ENCODE peak calls at places on chromosome 1, in six cellular contexts. N, M, V, R, J and K are unnamed samples. For H3K9me3, the result is how much of the 10 kb centered on the place peaks cover.

GRCh38 chr1:234476172-234476571 is 2.8 kb downstream of the TARBP1 start:
- DNase-seq in N (no peak), M (no peak), V (no peak), R (no peak), J (no peak), K (no peak)

GRCh38 chr1:80675469-80675868 is 1125.3 kb upstream of the ADGRL2 start:
- DNase-seq in N (no peak), M (no peak), V (no peak), R (no peak), J (no peak), K (no peak)

GRCh38 chr1:205484985-205485967 is 19.2 kb upstream of the CDK18 start:
- DNase-seq in N (peak), M (peak), V (peak), R (peak), J (peak), K (peak)

GRCh38 chr1:57894315-57894714 is 470.5 kb upstream of the DAB1 start:
- DNase-seq in N (no peak), M (no peak), V (no peak), R (no peak), J (no peak), K (no peak)

GRCh38 chr1:212341090-212341489 is 55.9 kb downstream of the PPP2R5A start:
- DNase-seq in N (no peak), M (no peak), V (no peak), R (no peak), J (no peak), K (no peak)

GRCh38 chr1:58361134-58361533 is 185.4 kb downstream of the OMA1 start:
- DNase-seq in N (no peak), M (no peak), V (no peak), R (no peak), J (no peak), K (no peak)

GRCh38 chr1:14980801-14981200 is 172.7 kb upstream of the TMEM51 start:
- DNase-seq in N (no peak), M (no peak), V (no peak), R (no peak), J (no peak), K (no peak)

GRCh38 chr1:117150316-117150715 is 28.8 kb upstream of the TRIM45 start:
- DNase-seq in N (no peak), M (no peak), V (no peak), R (no peak), J (no peak), K (no peak)

GRCh38 chr1:177848577-177848976 is 121.3 kb downstream of the SEC16B start:
- DNase-seq in N (no peak), M (no peak), V (no peak), R (no peak), J (no peak), K (no peak)

GRCh38 chr1:229339086-229339485 is 3.8 kb downstream of the CCSAP start:
- DNase-seq in N (no peak), M (no peak), V (no peak), R (no peak), J (no peak), K (no peak)

GRCh38 chr1:151970641-151971040 is 23.0 kb downstream of the S100A10 start:
- DNase-seq in N (peak), M (no peak), V (no peak), R (no peak), J (no peak), K (no peak)

GRCh38 chr1:171172471-171172870 is 12.6 kb upstream of the FMO2 start:
- DNase-seq in N (no peak), M (no peak), V (no peak), R (no peak), J (no peak), K (no peak)

GRCh38 chr1:9821710-9822109 is 2.1 kb downstream of the CLSTN1 start:
- DNase-seq in N (no peak), M (no peak), V (no peak), R (no peak), J (no peak), K (no peak)

GRCh38 chr1:32775640-32776337 is 41.4 kb downstream of the YARS1 start:
- DNase-seq in N (no peak), M (no peak), V (no peak), R (no peak), J (no peak), K (no peak)

GRCh38 chr1:68141079-68141800 is 90.8 kb upstream of the DIRAS3 start:
- DNase-seq in N (no peak), M (no peak), V (peak), R (no peak), J (no peak), K (no peak)

GRCh38 chr1:150543500-150544143 is 5.6 kb upstream of the ADAMTSL4 start:
- DNase-seq in N (peak), M (no peak), V (peak), R (no peak), J (no peak), K (no peak)

GRCh38 chr1:189764391-189765320 is 713.0 kb downstream of the BRINP3 start:
- DNase-seq in N (no peak), M (no peak), V (no peak), R (no peak), J (no peak), K (no peak)

GRCh38 chr1:58895082-58895481 is 111.2 kb upstream of the JUN start:
- DNase-seq in N (no peak), M (no peak), V (no peak), R (no peak), J (no peak), K (no peak)

GRCh38 chr1:109963864-109964263 is 20.7 kb upstream of the AHCYL1 start:
- DNase-seq in N (no peak), M (no peak), V (no peak), R (no peak), J (no peak), K (no peak)

GRCh38 chr1:179825201-179825600 is 52.4 kb downstream of the TOR1AIP2 start:
- DNase-seq in N (no peak), M (no peak), V (no peak), R (no peak), J (no peak), K (no peak)

GRCh38 chr1:40257313-40257687 is 736 bp upstream of the ZMPSTE24 start:
- DNase-seq in N (no peak), M (no peak), V (peak), R (no peak), J (no peak), K (no peak)

GRCh38 chr1:42937836-42938595 is 20.7 kb downstream of the SLC2A1 start:
- DNase-seq in N (peak), M (no peak), V (no peak), R (no peak), J (no peak), K (no peak)

DNA sequence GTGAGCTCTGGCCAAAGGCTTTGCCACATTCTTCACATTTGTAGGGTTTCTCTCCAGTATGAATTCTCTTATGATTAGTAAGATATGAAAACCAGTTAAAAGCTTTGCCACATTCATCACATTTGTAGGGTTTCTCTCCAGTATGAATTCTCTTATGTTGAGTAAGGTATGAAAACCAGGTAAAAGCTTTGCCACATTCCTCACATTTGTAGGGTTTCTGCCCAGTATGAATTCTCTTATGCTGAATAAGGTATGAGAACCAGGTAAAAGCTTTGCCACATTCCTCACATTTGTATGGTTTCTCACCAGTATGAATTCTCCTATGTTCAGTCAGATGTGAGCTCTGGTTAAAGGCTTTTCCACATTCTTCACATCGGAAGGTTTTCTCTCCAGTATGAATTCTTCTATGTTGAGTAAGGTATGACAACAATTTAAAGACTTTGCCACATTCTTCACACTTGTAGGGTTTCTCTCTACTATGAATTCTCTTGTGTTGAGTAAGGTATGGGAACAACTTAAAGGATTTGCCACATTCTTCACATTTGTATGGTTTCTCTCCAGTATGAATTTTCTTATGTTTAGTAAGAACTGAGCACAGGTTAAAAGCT is 20.7 kb downstream of the ZNF695 start:
- DNase-seq in N (no peak), M (no peak), V (no peak), R (no peak), J (no peak), K (no peak)
- H3K9me3 ChIP-seq in N (half or more), M (under half), V (under half), R (half or more), J (under half), K (under half)

GRCh38 chr1:12183095-12183794 is 16.5 kb downstream of the TNFRSF1B start:
- DNase-seq in N (no peak), M (no peak), V (no peak), R (no peak), J (no peak), K (no peak)
- H3K9me3 ChIP-seq in N (under half), M (under half), V (under half), R (under half), J (under half), K (under half)

GRCh38 chr1:27180037-27180436 is 25.1 kb upstream of the SLC9A1 start:
- DNase-seq in N (no peak), M (no peak), V (no peak), R (no peak), J (no peak), K (no peak)
- H3K9me3 ChIP-seq in N (under half), M (under half), V (under half), R (under half), J (under half), K (under half)

GRCh38 chr1:49627781-49628180 is 396.0 kb downstream of the AGBL4 start:
- DNase-seq in N (no peak), M (no peak), V (no peak), R (no peak), J (no peak), K (no peak)
- H3K9me3 ChIP-seq in N (under half), M (under half), V (under half), R (under half), J (under half), K (under half)

DNA sequence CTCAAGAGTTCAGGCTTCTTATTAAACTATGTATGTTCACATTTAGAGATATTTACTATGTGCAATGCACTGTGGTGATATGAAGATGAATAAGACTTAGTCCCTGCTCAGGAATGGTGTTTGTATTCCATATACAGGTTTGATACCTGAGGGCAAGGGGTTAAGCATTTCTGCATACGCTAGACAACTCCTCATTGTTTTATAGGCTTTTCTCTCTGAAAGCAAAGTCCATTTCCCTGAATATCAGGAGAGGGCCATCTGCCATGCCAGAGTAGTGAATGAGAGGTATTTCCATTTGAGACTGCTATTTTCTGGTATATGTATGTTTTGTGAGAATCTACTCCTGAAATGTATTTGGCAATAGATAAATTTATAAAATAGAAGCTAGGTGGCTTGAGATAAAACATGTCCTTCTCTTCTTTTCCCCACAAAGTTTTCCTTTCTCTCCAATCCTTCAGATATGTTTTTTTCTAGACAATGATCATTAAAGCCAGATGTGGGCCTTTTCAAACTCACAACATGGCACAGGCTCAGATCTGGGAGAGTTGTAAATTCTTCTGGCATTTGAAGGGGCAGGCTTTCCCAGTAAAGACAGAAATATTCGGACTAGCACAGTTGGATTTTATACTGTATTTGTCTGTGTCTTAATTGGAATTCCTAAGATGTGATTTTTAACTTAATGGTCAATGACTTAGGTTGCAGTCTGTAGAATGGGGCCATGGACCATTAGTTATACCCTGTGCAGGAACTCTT is 73.3 kb upstream of the WDR26 start:
- DNase-seq in N (no peak), M (no peak), V (no peak), R (no peak), J (no peak), K (no peak)
- H3K9me3 ChIP-seq in N (under half), M (under half), V (under half), R (under half), J (under half), K (under half)

GRCh38 chr1:55466343-55466742 is 251.2 kb upstream of the USP24 start:
- DNase-seq in N (peak), M (no peak), V (no peak), R (no peak), J (no peak), K (no peak)
- H3K9me3 ChIP-seq in N (under half), M (under half), V (under half), R (under half), J (under half), K (under half)

GRCh38 chr1:89986020-89986419 is 8.9 kb upstream of the ZNF326 start:
- DNase-seq in N (no peak), M (no peak), V (no peak), R (no peak), J (no peak), K (no peak)
- H3K9me3 ChIP-seq in N (under half), M (under half), V (under half), R (under half), J (under half), K (under half)